ENCODE peak calls at places on chromosomes 16 and 17, in eight cellular contexts. H, C, Q, Y, K, A, X and I are unnamed samples.

GRCh38 chr16:75099738-75100615 is 16.6 kb downstream of the LDHD start:
- DNase-seq in H (no peak), C (no peak), Q (no peak), Y (peak), K (no peak), A (no peak), X (peak), I (no peak)

GRCh38 chr16:62036101-62036806 is at the start of gene CDH8:
- DNase-seq in H (no peak), C (no peak), Q (peak), Y (no peak), K (peak), A (peak), X (peak), I (no peak)

GRCh38 chr17:17063546-17064122 is 21.4 kb downstream of the MPRIP start:
- DNase-seq in H (no peak), C (no peak), Q (no peak), Y (no peak), K (no peak), A (no peak), X (no peak), I (peak)

GRCh38 chr16:19524356-19524865 is 669 bp downstream of the CCP110 start:
- DNase-seq in H (peak), C (peak), Q (no peak), Y (peak), K (no peak), A (peak), X (peak), I (no peak)

GRCh38 chr17:68456529-68457167 is 648 bp downstream of the WIPI1 start:
- DNase-seq in H (peak), C (peak), Q (peak), Y (no peak), K (peak), A (peak), X (peak), I (peak)

GRCh38 chr16:69615528-69615927 is 49.8 kb downstream of the NFAT5 start:
- DNase-seq in H (no peak), C (no peak), Q (no peak), Y (no peak), K (no peak), A (no peak), X (no peak), I (no peak)

GRCh38 chr16:81261049-81261648 is 22.7 kb downstream of the BCO1 start:
- DNase-seq in H (peak), C (no peak), Q (no peak), Y (peak), K (no peak), A (peak), X (peak), I (peak)

GRCh38 chr17:38724337-38724988 is 5.7 kb upstream of the CISD3 start:
- DNase-seq in H (no peak), C (no peak), Q (no peak), Y (no peak), K (no peak), A (no peak), X (peak), I (no peak)

GRCh38 chr17:77124192-77124908 is 16.4 kb upstream of the SEC14L1 start:
- DNase-seq in H (peak), C (no peak), Q (no peak), Y (no peak), K (no peak), A (no peak), X (no peak), I (peak)

GRCh38 chr16:66459878-66460277 is 32.8 kb downstream of the BEAN1 start:
- DNase-seq in H (no peak), C (no peak), Q (no peak), Y (no peak), K (peak), A (peak), X (no peak), I (no peak)

GRCh38 chr16:2508722-2509400 is 4.9 kb upstream of the ATP6V0C start:
- DNase-seq in H (no peak), C (no peak), Q (no peak), Y (no peak), K (no peak), A (no peak), X (no peak), I (no peak)

GRCh38 chr17:44002141-44002848 is 2.1 kb upstream of the NAGS start:
- DNase-seq in H (peak), C (no peak), Q (no peak), Y (no peak), K (no peak), A (no peak), X (no peak), I (peak)

GRCh38 chr16:59148312-59148711 is 414.2 kb upstream of the GOT2 start:
- DNase-seq in H (no peak), C (no peak), Q (no peak), Y (no peak), K (no peak), A (peak), X (no peak), I (no peak)

GRCh38 chr16:88905563-88905962 is 39.1 kb upstream of the PABPN1L start:
- DNase-seq in H (peak), C (peak), Q (peak), Y (peak), K (peak), A (peak), X (peak), I (no peak)

GRCh38 chr16:74186589-74186988 is 110.0 kb upstream of the PSMD7 start:
- DNase-seq in H (peak), C (no peak), Q (peak), Y (no peak), K (no peak), A (no peak), X (peak), I (no peak)

GRCh38 chr16:26111900-26112299 is 420.1 kb downstream of the HS3ST4 start:
- DNase-seq in H (peak), C (no peak), Q (no peak), Y (peak), K (peak), A (peak), X (no peak), I (no peak)

GRCh38 chr16:72956124-72957064 is 91.5 kb downstream of the ZFHX3 start:
- DNase-seq in H (no peak), C (no peak), Q (no peak), Y (no peak), K (no peak), A (no peak), X (no peak), I (no peak)

GRCh38 chr17:19507673-19508326 is 25.9 kb upstream of the SLC47A1 start:
- DNase-seq in H (peak), C (peak), Q (peak), Y (peak), K (peak), A (peak), X (peak), I (peak)

GRCh38 chr17:57781386-57782050 is 36.4 kb upstream of the CCDC182 start:
- DNase-seq in H (no peak), C (no peak), Q (no peak), Y (no peak), K (peak), A (no peak), X (peak), I (no peak)

GRCh38 chr16:57106767-57107166 is 14.4 kb downstream of the CPNE2 start:
- DNase-seq in H (no peak), C (no peak), Q (no peak), Y (no peak), K (no peak), A (no peak), X (peak), I (peak)

GRCh38 chr17:78991017-78991783 is 11.5 kb upstream of the LGALS3BP start:
- DNase-seq in H (no peak), C (no peak), Q (no peak), Y (no peak), K (no peak), A (no peak), X (peak), I (no peak)

GRCh38 chr16:78040396-78040795 is 18.0 kb downstream of the CLEC3A start:
- DNase-seq in H (no peak), C (no peak), Q (no peak), Y (no peak), K (no peak), A (no peak), X (no peak), I (no peak)

GRCh38 chr17:6548578-6549330 is 7.6 kb downstream of the PITPNM3 start:
- DNase-seq in H (no peak), C (peak), Q (peak), Y (peak), K (no peak), A (no peak), X (no peak), I (peak)

GRCh38 chr17:45096141-45096540 is 35.0 kb downstream of the NMT1 start:
- DNase-seq in H (peak), C (no peak), Q (peak), Y (peak), K (peak), A (peak), X (no peak), I (peak)

GRCh38 chr17:38608648-38609047 is 2.9 kb upstream of the SRCIN1 start:
- DNase-seq in H (no peak), C (peak), Q (no peak), Y (no peak), K (no peak), A (peak), X (no peak), I (peak)

GRCh38 chr16:67922740-67923139 is 8.9 kb downstream of the CTRL start:
- DNase-seq in H (no peak), C (no peak), Q (no peak), Y (no peak), K (no peak), A (no peak), X (no peak), I (no peak)

GRCh38 chr17:72118588-72119279 is 2.1 kb upstream of the SOX9 start:
- DNase-seq in H (peak), C (peak), Q (peak), Y (peak), K (peak), A (peak), X (peak), I (peak)
- TF ChIP-seq EZH2phosphoT487 in H (no peak), C (no peak), Q (no peak), Y (no peak), K (no peak), A (no peak), X (no peak), I (no peak)

GRCh38 chr16:79164378-79164720 is 436.2 kb downstream of the MAF start:
- DNase-seq in H (no peak), C (no peak), Q (no peak), Y (no peak), K (no peak), A (no peak), X (no peak), I (no peak)
- TF ChIP-seq EZH2phosphoT487 in H (no peak), C (no peak), Q (no peak), Y (no peak), K (no peak), A (no peak), X (no peak), I (no peak)

GRCh38 chr17:61619493-61619892 is 28.5 kb upstream of the NACA2 start:
- DNase-seq in H (peak), C (no peak), Q (no peak), Y (peak), K (no peak), A (peak), X (no peak), I (no peak)
- TF ChIP-seq EZH2phosphoT487 in H (no peak), C (no peak), Q (no peak), Y (no peak), K (no peak), A (no peak), X (no peak), I (no peak)

GRCh38 chr17:81976332-81977210 is 858 bp upstream of the ASPSCR1 start:
- DNase-seq in H (peak), C (no peak), Q (peak), Y (peak), K (peak), A (peak), X (no peak), I (peak)
- TF ChIP-seq EZH2phosphoT487 in H (no peak), C (no peak), Q (no peak), Y (no peak), K (no peak), A (no peak), X (no peak), I (no peak)

GRCh38 chr16:24315343-24315742 is 59.2 kb downstream of the CACNG3 start:
- DNase-seq in H (no peak), C (no peak), Q (no peak), Y (no peak), K (no peak), A (no peak), X (no peak), I (no peak)

GRCh38 chr16:24322106-24322505 is 66.0 kb downstream of the CACNG3 start:
- DNase-seq in H (no peak), C (no peak), Q (no peak), Y (no peak), K (no peak), A (peak), X (no peak), I (no peak)

GRCh38 chr16:24319415-24319814 is 63.3 kb downstream of the CACNG3 start:
- DNase-seq in H (no peak), C (no peak), Q (no peak), Y (no peak), K (no peak), A (no peak), X (no peak), I (no peak)

DNA sequence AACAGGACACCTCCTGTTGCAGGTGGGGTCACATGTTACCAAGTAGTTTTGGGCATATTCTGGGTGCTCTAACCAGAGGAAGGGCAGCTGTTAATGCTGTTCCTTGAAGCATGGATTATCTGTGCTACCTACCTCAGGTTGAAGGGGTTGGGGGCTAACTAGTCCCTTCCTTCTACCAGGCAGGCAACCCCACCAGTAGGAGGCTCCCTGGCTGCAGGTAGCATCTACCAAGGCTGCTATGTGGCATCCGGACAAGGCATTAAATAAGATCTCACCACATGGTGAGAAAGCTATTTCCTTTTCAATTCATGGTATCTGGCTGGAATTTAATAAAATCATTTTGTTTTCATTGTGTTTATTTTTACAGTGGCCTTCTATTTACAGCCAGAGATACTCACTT is 62.5 kb downstream of the CACNG3 start:
- DNase-seq in H (no peak), C (no peak), Q (no peak), Y (no peak), K (peak), A (peak), X (no peak), I (no peak)
- TF ChIP-seq EZH2phosphoT487 in H (no peak), C (no peak), Q (no peak), Y (no peak), K (no peak), A (no peak), X (no peak), I (no peak)

GRCh38 chr17:81564778-81565177 is 12.6 kb upstream of the FAAP100 start:
- DNase-seq in H (no peak), C (no peak), Q (no peak), Y (no peak), K (no peak), A (no peak), X (no peak), I (no peak)

GRCh38 chr17:81567191-81567590 is 15.0 kb upstream of the FAAP100 start:
- DNase-seq in H (no peak), C (no peak), Q (no peak), Y (no peak), K (no peak), A (no peak), X (no peak), I (no peak)

GRCh38 chr17:81568416-81568815 is 16.3 kb upstream of the FAAP100 start:
- DNase-seq in H (no peak), C (no peak), Q (no peak), Y (no peak), K (no peak), A (no peak), X (no peak), I (no peak)

GRCh38 chr17:81565231-81565630 is 13.1 kb upstream of the FAAP100 start:
- DNase-seq in H (no peak), C (no peak), Q (no peak), Y (no peak), K (no peak), A (no peak), X (no peak), I (no peak)

DNA sequence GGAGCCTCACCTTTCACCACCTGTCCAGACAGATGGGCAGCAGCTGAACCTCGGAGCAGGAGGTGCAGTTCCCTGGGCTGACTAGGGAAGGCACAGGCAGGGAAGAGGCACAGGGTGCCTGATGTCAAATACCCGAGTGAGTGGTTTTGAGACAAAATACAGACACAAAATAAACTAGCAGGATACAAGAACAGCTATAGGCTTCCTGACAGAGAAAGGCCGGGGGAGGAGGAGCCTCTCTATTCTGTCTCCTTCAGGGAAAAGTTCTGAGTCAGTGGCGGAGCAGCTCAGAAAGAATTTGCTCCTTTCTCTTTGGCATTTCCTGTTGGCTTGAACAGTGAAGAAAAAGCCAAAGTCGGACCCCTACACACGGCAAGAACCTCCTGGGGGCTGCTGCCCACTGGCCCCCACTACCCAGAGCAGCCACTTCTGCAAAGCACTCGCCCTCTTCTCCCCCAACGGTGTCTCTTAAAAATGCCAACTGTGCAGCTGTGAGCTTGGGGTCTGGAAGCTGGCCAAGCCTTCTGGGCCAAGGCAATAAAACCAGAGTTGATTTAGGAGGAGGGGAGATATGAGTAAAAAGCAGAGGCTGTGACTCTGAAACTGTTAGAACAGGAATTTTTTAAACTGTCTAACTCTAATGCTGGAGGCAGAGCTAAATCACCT is 14.4 kb upstream of the FAAP100 start:
- DNase-seq in H (peak), C (no peak), Q (peak), Y (no peak), K (no peak), A (no peak), X (peak), I (peak)
- TF ChIP-seq EZH2phosphoT487 in H (no peak), C (no peak), Q (no peak), Y (no peak), K (no peak), A (no peak), X (no peak), I (no peak)